ENCODE peak calls at places on chromosomes 11 and 22, in seven cellular contexts. One of them, this sample, is unnamed.

GRCh38 chr11:6328321-6328720 is 8.0 kb upstream of the CAVIN3 start:
- DNase-seq in SK-N-SH: no peak
- DNase-seq in HepG2: no peak
- DNase-seq in H1: no peak
- DNase-seq in K562: no peak
- DNase-seq in GM12878: no peak
- DNase-seq in HCT116: no peak
- DNase-seq in this sample: no peak

GRCh38 chr22:46845281-46846153 is 83.1 kb downstream of the TBC1D22A start:
- DNase-seq in SK-N-SH: peak
- DNase-seq in HepG2: no peak
- DNase-seq in H1: no peak
- DNase-seq in K562: no peak
- DNase-seq in GM12878: no peak
- DNase-seq in HCT116: no peak
- DNase-seq in this sample: no peak

GRCh38 chr11:76216536-76217326 is 10.4 kb upstream of the WNT11 start:
- DNase-seq in SK-N-SH: no peak
- DNase-seq in HepG2: no peak
- DNase-seq in H1: no peak
- DNase-seq in K562: no peak
- DNase-seq in GM12878: no peak
- DNase-seq in HCT116: no peak
- DNase-seq in this sample: no peak

GRCh38 chr22:39446239-39446721 is 10.5 kb upstream of the MGAT3 start:
- DNase-seq in SK-N-SH: no peak
- DNase-seq in HepG2: no peak
- DNase-seq in H1: peak
- DNase-seq in K562: peak
- DNase-seq in GM12878: peak
- DNase-seq in HCT116: no peak
- DNase-seq in this sample: no peak

GRCh38 chr11:109853156-109853776 is 239.9 kb upstream of the ZC3H12C start:
- DNase-seq in SK-N-SH: no peak
- DNase-seq in HepG2: peak
- DNase-seq in H1: no peak
- DNase-seq in K562: peak
- DNase-seq in GM12878: peak
- DNase-seq in HCT116: peak
- DNase-seq in this sample: peak

GRCh38 chr11:87239001-87239400 is 201.3 kb downstream of the TMEM135 start:
- DNase-seq in SK-N-SH: no peak
- DNase-seq in HepG2: no peak
- DNase-seq in H1: no peak
- DNase-seq in K562: no peak
- DNase-seq in GM12878: no peak
- DNase-seq in HCT116: no peak
- DNase-seq in this sample: no peak

GRCh38 chr11:27429740-27430451 is 42.7 kb downstream of the LGR4 start:
- DNase-seq in SK-N-SH: peak
- DNase-seq in HepG2: no peak
- DNase-seq in H1: no peak
- DNase-seq in K562: no peak
- DNase-seq in GM12878: no peak
- DNase-seq in HCT116: no peak
- DNase-seq in this sample: no peak

GRCh38 chr11:111417766-111418435 is 38.8 kb upstream of the POU2AF1 start:
- DNase-seq in SK-N-SH: no peak
- DNase-seq in HepG2: no peak
- DNase-seq in H1: no peak
- DNase-seq in K562: no peak
- DNase-seq in GM12878: peak
- DNase-seq in HCT116: no peak
- DNase-seq in this sample: no peak

GRCh38 chr11:19962795-19963163 is 197.5 kb downstream of the DBX1 start:
- DNase-seq in SK-N-SH: no peak
- DNase-seq in HepG2: no peak
- DNase-seq in H1: no peak
- DNase-seq in K562: no peak
- DNase-seq in GM12878: no peak
- DNase-seq in HCT116: no peak
- DNase-seq in this sample: no peak

GRCh38 chr11:71251159-71251721 is 1.1 kb downstream of the SHANK2 start:
- DNase-seq in SK-N-SH: peak
- DNase-seq in HepG2: no peak
- DNase-seq in H1: no peak
- DNase-seq in K562: no peak
- DNase-seq in GM12878: no peak
- DNase-seq in HCT116: no peak
- DNase-seq in this sample: peak

GRCh38 chr22:27255580-27255979 is 546.0 kb downstream of the MN1 start:
- DNase-seq in SK-N-SH: no peak
- DNase-seq in HepG2: no peak
- DNase-seq in H1: no peak
- DNase-seq in K562: no peak
- DNase-seq in GM12878: no peak
- DNase-seq in HCT116: no peak
- DNase-seq in this sample: no peak

GRCh38 chr11:63838150-63838681 is 694 bp upstream of the MARK2 start:
- DNase-seq in SK-N-SH: no peak
- DNase-seq in HepG2: no peak
- DNase-seq in H1: no peak
- DNase-seq in K562: no peak
- DNase-seq in GM12878: peak
- DNase-seq in HCT116: no peak
- DNase-seq in this sample: no peak

GRCh38 chr11:65891180-65892136 is 985 bp downstream of the CCDC85B start:
- DNase-seq in SK-N-SH: peak
- DNase-seq in HepG2: peak
- DNase-seq in H1: peak
- DNase-seq in K562: no peak
- DNase-seq in GM12878: no peak
- DNase-seq in HCT116: no peak
- DNase-seq in this sample: no peak

GRCh38 chr11:2202900-2203439 is 31.4 kb upstream of the TH start:
- DNase-seq in SK-N-SH: peak
- DNase-seq in HepG2: no peak
- DNase-seq in H1: no peak
- DNase-seq in K562: no peak
- DNase-seq in GM12878: no peak
- DNase-seq in HCT116: no peak
- DNase-seq in this sample: no peak

GRCh38 chr11:81892770-81893635 is 840.7 kb downstream of the FAM181B start:
- DNase-seq in SK-N-SH: no peak
- DNase-seq in HepG2: no peak
- DNase-seq in H1: no peak
- DNase-seq in K562: no peak
- DNase-seq in GM12878: no peak
- DNase-seq in HCT116: no peak
- DNase-seq in this sample: no peak

GRCh38 chr11:32888805-32889204 is 3.8 kb upstream of the QSER1 start:
- DNase-seq in SK-N-SH: no peak
- DNase-seq in HepG2: no peak
- DNase-seq in H1: no peak
- DNase-seq in K562: no peak
- DNase-seq in GM12878: no peak
- DNase-seq in HCT116: no peak
- DNase-seq in this sample: no peak

GRCh38 chr11:65764434-65764833 is 16.3 kb downstream of the AP5B1 start:
- DNase-seq in SK-N-SH: no peak
- DNase-seq in HepG2: peak
- DNase-seq in H1: no peak
- DNase-seq in K562: no peak
- DNase-seq in GM12878: no peak
- DNase-seq in HCT116: no peak
- DNase-seq in this sample: no peak

GRCh38 chr11:68552542-68552941 is 92.0 kb downstream of the PPP6R3 start:
- DNase-seq in SK-N-SH: no peak
- DNase-seq in HepG2: no peak
- DNase-seq in H1: no peak
- DNase-seq in K562: no peak
- DNase-seq in GM12878: no peak
- DNase-seq in HCT116: no peak
- DNase-seq in this sample: no peak

GRCh38 chr22:47449508-47450270 is 687.2 kb downstream of the TBC1D22A start:
- DNase-seq in SK-N-SH: no peak
- DNase-seq in HepG2: no peak
- DNase-seq in H1: no peak
- DNase-seq in K562: no peak
- DNase-seq in GM12878: no peak
- DNase-seq in HCT116: no peak
- DNase-seq in this sample: no peak

GRCh38 chr11:32225491-32226285 is 134.8 kb downstream of the RCN1 start:
- DNase-seq in SK-N-SH: peak
- DNase-seq in HepG2: no peak
- DNase-seq in H1: no peak
- DNase-seq in K562: no peak
- DNase-seq in GM12878: no peak
- DNase-seq in HCT116: no peak
- DNase-seq in this sample: no peak

GRCh38 chr22:37259540-37260029 is 15.5 kb upstream of the RAC2 start:
- DNase-seq in SK-N-SH: peak
- DNase-seq in HepG2: no peak
- DNase-seq in H1: peak
- DNase-seq in K562: peak
- DNase-seq in GM12878: no peak
- DNase-seq in HCT116: peak
- DNase-seq in this sample: peak

GRCh38 chr11:6548641-6549040 is 51.6 kb downstream of the DNHD1 start:
- DNase-seq in SK-N-SH: no peak
- DNase-seq in HepG2: no peak
- DNase-seq in H1: peak
- DNase-seq in K562: no peak
- DNase-seq in GM12878: no peak
- DNase-seq in HCT116: no peak
- DNase-seq in this sample: no peak

GRCh38 chr22:20244744-20245576 is 23.2 kb downstream of the RTN4R start:
- DNase-seq in SK-N-SH: peak
- DNase-seq in HepG2: no peak
- DNase-seq in H1: no peak
- DNase-seq in K562: peak
- DNase-seq in GM12878: no peak
- DNase-seq in HCT116: no peak
- DNase-seq in this sample: no peak
- TF ChIP-seq JUND in SK-N-SH: no peak
- TF ChIP-seq JUND in HepG2: no peak
- TF ChIP-seq JUND in H1: no peak
- TF ChIP-seq JUND in K562: peak
- TF ChIP-seq JUND in GM12878: no peak
- TF ChIP-seq JUND in HCT116: no peak
- TF ChIP-seq JUND in this sample: no peak

DNA sequence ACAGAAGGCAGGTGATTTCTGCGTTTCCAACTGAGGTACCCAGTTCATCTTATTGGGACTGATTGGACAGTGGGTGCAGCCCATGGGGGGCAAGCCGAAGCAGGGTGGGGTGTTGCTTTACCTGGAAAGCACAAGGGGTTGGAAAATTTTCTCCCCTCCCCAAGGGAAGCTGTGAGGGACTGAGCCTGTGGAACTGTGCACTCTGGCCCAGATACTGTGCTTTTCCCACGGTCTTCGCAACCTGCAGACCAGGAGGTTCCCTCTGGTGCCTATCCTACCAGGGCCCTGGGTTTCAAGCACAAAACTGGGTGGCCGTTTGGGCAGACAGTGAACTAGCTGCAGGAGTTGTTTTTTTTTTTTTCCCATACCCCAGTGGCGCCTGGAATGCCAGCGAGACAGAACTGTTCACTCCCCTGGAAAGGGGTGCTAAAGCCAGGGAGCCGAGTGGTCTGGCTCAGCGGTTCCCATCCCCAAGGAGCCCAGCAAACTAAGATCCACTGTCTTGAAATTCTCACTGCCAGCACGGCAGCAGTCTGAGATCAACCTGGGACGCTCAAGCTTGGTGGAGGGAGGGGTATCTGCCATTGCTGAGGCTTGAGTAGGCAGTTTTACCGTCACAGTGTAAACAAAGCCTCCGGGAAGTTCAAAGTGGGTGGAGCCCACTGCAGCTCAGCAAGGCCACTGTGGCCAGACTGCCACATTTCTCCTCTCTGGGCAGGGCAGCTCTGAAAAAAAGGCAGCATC is 97.2 kb downstream of the JRKL start:
- DNase-seq in SK-N-SH: no peak
- DNase-seq in HepG2: peak
- DNase-seq in H1: no peak
- DNase-seq in K562: no peak
- DNase-seq in GM12878: no peak
- DNase-seq in HCT116: no peak
- DNase-seq in this sample: peak
- TF ChIP-seq JUND in SK-N-SH: no peak
- TF ChIP-seq JUND in HepG2: no peak
- TF ChIP-seq JUND in H1: no peak
- TF ChIP-seq JUND in K562: peak
- TF ChIP-seq JUND in GM12878: no peak
- TF ChIP-seq JUND in HCT116: no peak
- TF ChIP-seq JUND in this sample: no peak

DNA sequence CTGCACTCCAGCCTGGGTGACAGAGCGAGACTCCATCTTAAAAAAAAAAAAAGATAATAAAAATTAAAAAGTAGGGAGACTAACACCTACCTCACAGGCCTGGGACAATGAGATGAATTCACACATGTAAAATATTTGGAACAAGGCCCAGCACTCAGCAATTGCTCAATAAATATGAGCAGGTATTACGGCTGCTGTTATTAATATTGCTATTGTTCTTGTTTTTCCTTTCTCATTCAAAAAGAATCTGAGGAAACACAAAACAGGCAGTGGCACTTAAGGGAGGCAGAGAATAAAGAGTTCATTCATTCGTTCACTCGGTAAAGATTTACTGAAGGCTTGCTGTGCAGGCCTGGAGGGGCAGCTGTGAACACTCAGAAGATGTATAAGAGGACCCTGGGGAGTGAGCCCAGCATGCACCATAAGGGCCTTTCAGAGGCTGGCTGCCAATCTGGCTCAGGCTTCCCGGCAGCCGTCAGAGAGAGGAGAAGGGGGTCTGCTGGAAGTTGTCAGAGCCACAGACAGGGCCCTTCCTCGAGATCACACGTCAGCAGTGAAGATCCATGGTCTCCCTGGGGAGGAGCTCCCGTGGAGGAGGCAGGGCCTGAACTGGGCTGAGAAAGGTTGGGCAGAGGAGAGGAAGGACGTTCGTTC is 51.6 kb upstream of the TCF20 start:
- DNase-seq in SK-N-SH: no peak
- DNase-seq in HepG2: no peak
- DNase-seq in H1: no peak
- DNase-seq in K562: no peak
- DNase-seq in GM12878: no peak
- DNase-seq in HCT116: no peak
- DNase-seq in this sample: no peak
- TF ChIP-seq JUND in SK-N-SH: no peak
- TF ChIP-seq JUND in HepG2: no peak
- TF ChIP-seq JUND in H1: no peak
- TF ChIP-seq JUND in K562: no peak
- TF ChIP-seq JUND in GM12878: no peak
- TF ChIP-seq JUND in HCT116: no peak
- TF ChIP-seq JUND in this sample: no peak

DNA sequence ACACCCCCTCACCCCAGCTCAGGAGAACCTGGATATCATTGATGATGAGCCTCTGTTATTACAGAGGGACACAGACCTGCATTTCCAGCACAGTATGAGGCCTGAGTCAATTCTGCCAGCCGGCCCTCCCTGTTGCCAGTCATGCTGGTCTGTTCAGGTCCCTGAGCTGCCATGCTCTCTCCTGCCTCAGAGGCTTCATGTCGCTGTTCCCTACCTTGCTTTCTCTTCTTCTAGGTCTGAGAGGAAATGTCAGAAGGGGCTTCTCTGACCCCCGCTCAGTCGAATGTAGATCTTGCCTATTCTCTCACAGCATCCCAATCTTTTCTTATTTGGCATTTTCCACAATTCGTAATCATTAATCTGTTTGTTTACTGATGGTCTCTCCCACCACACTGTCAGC is 21.8 kb upstream of the ABCC8 start:
- DNase-seq in SK-N-SH: no peak
- DNase-seq in HepG2: no peak
- DNase-seq in H1: peak
- DNase-seq in K562: peak
- DNase-seq in GM12878: no peak
- DNase-seq in HCT116: no peak
- DNase-seq in this sample: no peak
- TF ChIP-seq JUND in SK-N-SH: no peak
- TF ChIP-seq JUND in HepG2: no peak
- TF ChIP-seq JUND in H1: no peak
- TF ChIP-seq JUND in K562: no peak
- TF ChIP-seq JUND in GM12878: no peak
- TF ChIP-seq JUND in HCT116: no peak
- TF ChIP-seq JUND in this sample: no peak